ENCODE peak calls at places on chromosomes 5 and 9, in nine cellular contexts. C, O, V, Z, T, N, Y, P and L are unnamed samples.

GRCh38 chr5:17241635-17242034 is 24.2 kb downstream of the BASP1 start:
- DNase-seq in C (no peak), O (no peak), V (no peak), Z (no peak), T (no peak), N (no peak), Y (no peak), P (no peak), L (no peak)

GRCh38 chr5:50606179-50606578 is 60.3 kb upstream of the PARP8 start:
- DNase-seq in C (no peak), O (no peak), V (no peak), Z (no peak), T (no peak), N (no peak), Y (no peak), P (no peak), L (no peak)

GRCh38 chr5:52481851-52482250 is 305.9 kb upstream of the ITGA1 start:
- DNase-seq in C (no peak), O (no peak), V (no peak), Z (no peak), T (no peak), N (no peak), Y (no peak), P (no peak), L (no peak)

GRCh38 chr5:141359790-141360426 is at the start of gene PCDHGB2:
- DNase-seq in C (no peak), O (peak), V (no peak), Z (no peak), T (no peak), N (peak), Y (no peak), P (peak), L (peak)

GRCh38 chr9:76817489-76817888 is 53.3 kb downstream of the PCA3 start:
- DNase-seq in C (no peak), O (peak), V (no peak), Z (no peak), T (no peak), N (peak), Y (no peak), P (peak), L (peak)

GRCh38 chr5:1374680-1375055 is 29.8 kb upstream of the CLPTM1L start:
- DNase-seq in C (no peak), O (peak), V (no peak), Z (no peak), T (no peak), N (peak), Y (no peak), P (no peak), L (peak)

GRCh38 chr5:132483101-132483500 is 7.5 kb downstream of the IRF1 start:
- DNase-seq in C (no peak), O (no peak), V (peak), Z (no peak), T (no peak), N (no peak), Y (no peak), P (no peak), L (no peak)

GRCh38 chr9:134375430-134376385 is 49.5 kb downstream of the RXRA start:
- DNase-seq in C (no peak), O (peak), V (peak), Z (peak), T (no peak), N (peak), Y (no peak), P (peak), L (peak)

GRCh38 chr5:144162686-144163085 is 7.8 kb downstream of the YIPF5 start:
- DNase-seq in C (no peak), O (no peak), V (no peak), Z (no peak), T (no peak), N (peak), Y (no peak), P (no peak), L (no peak)

GRCh38 chr5:80591352-80591751 is 21.3 kb upstream of the ANKRD34B start:
- DNase-seq in C (no peak), O (no peak), V (no peak), Z (no peak), T (no peak), N (no peak), Y (no peak), P (no peak), L (no peak)

GRCh38 chr9:28267351-28267750 is 694.1 kb upstream of the C9orf72 start:
- DNase-seq in C (no peak), O (no peak), V (no peak), Z (no peak), T (no peak), N (no peak), Y (no peak), P (no peak), L (no peak)

GRCh38 chr5:17000296-17000939 is 64.3 kb upstream of the MYO10 start:
- DNase-seq in C (no peak), O (peak), V (no peak), Z (no peak), T (no peak), N (peak), Y (no peak), P (peak), L (peak)

GRCh38 chr5:116002116-116002906 is 30.0 kb upstream of the ARL14EPL start:
- DNase-seq in C (no peak), O (peak), V (no peak), Z (no peak), T (no peak), N (peak), Y (no peak), P (peak), L (peak)

GRCh38 chr9:81634915-81635516 is 54.3 kb downstream of the TLE1 start:
- DNase-seq in C (no peak), O (peak), V (no peak), Z (no peak), T (no peak), N (peak), Y (no peak), P (peak), L (no peak)

GRCh38 chr9:90308746-90309145 is 333.9 kb downstream of the DIRAS2 start:
- DNase-seq in C (no peak), O (no peak), V (no peak), Z (no peak), T (no peak), N (no peak), Y (peak), P (no peak), L (no peak)

GRCh38 chr9:122180633-122181032 is 20.9 kb downstream of the MORN5 start:
- DNase-seq in C (no peak), O (peak), V (no peak), Z (no peak), T (no peak), N (peak), Y (no peak), P (peak), L (peak)

GRCh38 chr5:141326088-141326854 is 4.0 kb upstream of the PCDHGA1 start:
- DNase-seq in C (peak), O (peak), V (peak), Z (peak), T (peak), N (peak), Y (peak), P (peak), L (peak)

GRCh38 chr5:134577796-134578577 is 52.5 kb downstream of the JADE2 start:
- DNase-seq in C (no peak), O (peak), V (peak), Z (peak), T (no peak), N (peak), Y (peak), P (peak), L (peak)

GRCh38 chr9:124203818-124204217 is 53.9 kb upstream of the NEK6 start:
- DNase-seq in C (no peak), O (no peak), V (no peak), Z (no peak), T (no peak), N (no peak), Y (no peak), P (no peak), L (no peak)

GRCh38 chr9:81132318-81132717 is 557.0 kb downstream of the TLE1 start:
- DNase-seq in C (no peak), O (no peak), V (no peak), Z (no peak), T (no peak), N (peak), Y (no peak), P (no peak), L (peak)

GRCh38 chr9:91207889-91208651 is 153.6 kb downstream of the AUH start:
- DNase-seq in C (no peak), O (peak), V (no peak), Z (no peak), T (no peak), N (peak), Y (no peak), P (peak), L (peak)

GRCh38 chr5:54756301-54756700 is 229.1 kb downstream of the ESM1 start:
- DNase-seq in C (no peak), O (no peak), V (no peak), Z (no peak), T (no peak), N (no peak), Y (no peak), P (no peak), L (no peak)

GRCh38 chr5:28065664-28066063 is 1027.3 kb upstream of the CDH9 start:
- DNase-seq in C (no peak), O (no peak), V (no peak), Z (no peak), T (no peak), N (no peak), Y (no peak), P (no peak), L (no peak)
- H3K4me3 ChIP-seq in C (no peak), O (no peak), V (no peak), Z (no peak), T (no peak), N (no peak), Y (no peak), P (no peak), L (no peak)

GRCh38 chr9:7536310-7536939 is 263.2 kb downstream of the DMAC1 start:
- DNase-seq in C (no peak), O (peak), V (no peak), Z (no peak), T (peak), N (peak), Y (peak), P (peak), L (peak)
- TF ChIP-seq CTCF in C (peak), O (peak), V (no peak), Z (peak), T (peak), N (peak), Y (peak), P (peak), L (peak)

GRCh38 chr5:103510851-103511553 is 51.6 kb downstream of the NUDT12 start:
- DNase-seq in C (no peak), O (peak), V (no peak), Z (no peak), T (no peak), N (peak), Y (no peak), P (peak), L (peak)
- H3K4me3 ChIP-seq in C (no peak), O (no peak), V (no peak), Z (no peak), T (no peak), N (no peak), Y (no peak), P (no peak), L (no peak)

GRCh38 chr9:126294331-126295081 is 32.1 kb upstream of the MVB12B start:
- DNase-seq in C (no peak), O (no peak), V (no peak), Z (no peak), T (no peak), N (no peak), Y (no peak), P (no peak), L (no peak)

GRCh38 chr9:126295082-126295477 is 31.5 kb upstream of the MVB12B start:
- DNase-seq in C (no peak), O (no peak), V (no peak), Z (no peak), T (no peak), N (no peak), Y (peak), P (no peak), L (no peak)

GRCh38 chr9:126296687-126297086 is 29.9 kb upstream of the MVB12B start:
- DNase-seq in C (no peak), O (no peak), V (no peak), Z (no peak), T (no peak), N (no peak), Y (peak), P (no peak), L (no peak)

GRCh38 chr9:126295936-126296600 is 30.6 kb upstream of the MVB12B start:
- DNase-seq in C (no peak), O (no peak), V (no peak), Z (no peak), T (peak), N (no peak), Y (peak), P (no peak), L (no peak)

DNA sequence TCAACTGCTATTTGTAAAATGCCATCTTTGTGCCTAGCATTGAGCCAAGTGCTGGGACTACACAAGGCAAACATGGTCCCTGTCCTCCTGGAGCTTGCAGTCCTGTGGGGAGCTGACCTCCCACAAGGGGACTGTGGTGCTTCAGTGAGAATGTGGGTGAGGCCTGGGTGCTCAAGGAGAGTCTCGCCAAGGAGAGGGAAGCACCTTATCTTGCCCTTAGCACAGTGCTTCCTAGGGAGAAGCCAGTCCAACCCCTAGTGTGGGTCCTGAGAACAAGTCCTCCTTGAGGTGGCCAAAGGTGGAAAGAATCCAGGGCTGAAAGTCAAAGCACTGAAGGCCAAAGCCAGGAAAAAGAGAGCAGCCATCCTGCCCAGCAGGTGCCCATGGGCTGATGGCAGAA is 31.1 kb upstream of the MVB12B start:
- DNase-seq in C (no peak), O (no peak), V (no peak), Z (no peak), T (no peak), N (no peak), Y (peak), P (no peak), L (no peak)
- TF ChIP-seq CTCF in C (no peak), O (no peak), V (no peak), Z (no peak), T (no peak), N (no peak), Y (no peak), P (no peak), L (no peak)

DNA sequence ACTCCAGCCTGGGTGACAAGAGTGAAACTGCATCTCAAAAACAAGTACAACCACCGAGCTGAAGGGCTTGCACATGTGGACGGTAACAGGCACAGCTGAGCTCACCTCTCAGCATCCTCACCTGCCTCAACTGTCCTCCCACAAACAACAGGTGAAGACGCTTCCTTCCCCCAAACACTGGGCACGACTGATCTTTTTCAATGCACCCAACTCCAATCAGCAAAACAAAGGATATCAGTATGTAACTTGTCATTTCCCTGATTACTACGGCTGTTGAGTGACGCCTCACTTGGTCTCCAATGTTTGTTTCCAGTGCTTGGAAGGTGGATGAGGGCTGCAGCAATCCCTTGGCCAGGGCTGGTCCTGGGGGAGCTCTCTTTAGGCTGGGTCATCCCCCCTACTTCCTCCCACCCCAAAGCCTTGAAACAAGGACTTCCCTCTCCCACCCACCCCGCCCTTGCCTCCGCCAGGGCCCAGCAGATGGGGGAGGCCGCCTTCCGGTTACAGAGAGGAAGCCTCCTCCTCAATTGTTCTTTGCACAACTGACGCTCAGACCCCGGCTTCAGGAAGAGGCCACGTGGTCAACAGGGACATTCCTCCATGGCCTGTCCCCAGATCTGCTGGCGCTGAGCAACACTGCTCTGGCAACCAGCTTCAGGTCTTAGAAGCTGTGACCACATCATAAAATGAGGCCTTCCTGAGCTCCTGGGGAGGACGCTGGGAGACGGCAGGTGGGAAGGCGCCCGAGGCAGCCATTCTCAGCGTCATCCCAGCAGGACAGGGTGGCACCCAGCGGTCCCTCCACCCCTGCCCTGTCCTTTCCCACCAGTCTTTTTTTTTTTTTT is 5.9 kb downstream of the FAM78A start:
- DNase-seq in C (no peak), O (peak), V (peak), Z (peak), T (peak), N (no peak), Y (no peak), P (peak), L (no peak)
- H3K4me3 ChIP-seq in C (peak), O (no peak), V (no peak), Z (peak), T (no peak), N (no peak), Y (no peak), P (no peak), L (no peak)